ENCODE peak calls at places on chromosome 7, in eight cellular contexts. D, J, M, H, Y, Z, Q and O are unnamed samples.
A peak's percentile ranks its signal among the peaks of the same experiment; 100 is the strongest.

GRCh38 chr7:144027070-144027469 is 21.7 kb upstream of the OR2A5 start:
- DNase-seq in H (peak; percentile 27), M (peak; percentile 61), Q (peak; percentile 28), Z (peak; percentile 34), D (peak; percentile 52), J (peak; percentile 22), Y (peak; percentile 6), O (no peak)

GRCh38 chr7:7693881-7694280 is 24.5 kb downstream of the RPA3 start:
- DNase-seq in Y (no peak), Q (peak; percentile 51), Z (no peak), M (peak; percentile 75), D (peak; percentile 91), J (no peak), H (no peak), O (no peak)

GRCh38 chr7:76071316-76072242 is 23.7 kb downstream of the MDH2 start:
- DNase-seq in Q (no peak), D (no peak), H (peak; percentile 15), Y (peak; percentile 58), Z (peak; percentile 59), J (no peak), M (no peak), O (no peak)

GRCh38 chr7:99996755-99997544 is 18.4 kb upstream of the ZKSCAN1 start:
- DNase-seq in H (no peak), M (no peak), Y (no peak), Z (no peak), J (no peak), Q (no peak), D (no peak), O (no peak)

GRCh38 chr7:134997214-134997885 is 11.0 kb downstream of the AGBL3 start:
- DNase-seq in Z (peak; percentile 13), Q (no peak), M (no peak), J (no peak), D (no peak), Y (no peak), H (no peak), O (no peak)

GRCh38 chr7:98993024-98993897 is 114.9 kb downstream of the TRRAP start:
- DNase-seq in Y (no peak), Z (no peak), Q (no peak), M (no peak), J (peak; percentile 47), D (no peak), H (no peak), O (no peak)

GRCh38 chr7:134444198-134444960 is 14.5 kb downstream of the AKR1B1 start:
- DNase-seq in D (peak; percentile 74), J (no peak), Z (no peak), M (no peak), H (no peak), Q (no peak), Y (no peak), O (no peak)

GRCh38 chr7:102189756-102190155 is 96.9 kb upstream of the SH2B2 start:
- DNase-seq in Z (no peak), H (no peak), D (no peak), M (no peak), Y (no peak), Q (no peak), J (no peak), O (no peak)

GRCh38 chr7:129771928-129772479 is 160.5 kb downstream of the NRF1 start:
- DNase-seq in D (no peak), M (no peak), H (peak; percentile 41), Z (no peak), Y (peak; percentile 56), Q (no peak), J (no peak), O (no peak)

GRCh38 chr7:50799873-50800272 is 17.2 kb upstream of the GRB10 start:
- DNase-seq in M (no peak), J (no peak), H (no peak), Z (no peak), Y (no peak), Q (no peak), D (no peak), O (no peak)

GRCh38 chr7:108004220-108005142 is 1.5 kb upstream of the LAMB1 start:
- DNase-seq in H (no peak), D (peak; percentile 55), J (peak; percentile 54), Y (peak; percentile 39), M (peak; percentile 63), Z (peak; percentile 80), Q (no peak), O (no peak)

GRCh38 chr7:17770710-17771375 is 169.5 kb downstream of the SNX13 start:
- DNase-seq in H (no peak), D (no peak), Y (no peak), M (no peak), Z (no peak), Q (no peak), J (no peak), O (no peak)

GRCh38 chr7:123191132-123191531 is 8.6 kb downstream of the SLC13A1 start:
- DNase-seq in M (no peak), Q (no peak), J (no peak), D (peak; percentile 86), Z (peak; percentile 23), Y (no peak), H (no peak), O (no peak)

GRCh38 chr7:121530251-121531174 is 134.4 kb upstream of the FAM3C start:
- DNase-seq in Z (peak; percentile 37), H (no peak), M (peak; percentile 95), D (peak; percentile 97), Q (peak; percentile 100), Y (no peak), J (no peak), O (no peak)

DNA sequence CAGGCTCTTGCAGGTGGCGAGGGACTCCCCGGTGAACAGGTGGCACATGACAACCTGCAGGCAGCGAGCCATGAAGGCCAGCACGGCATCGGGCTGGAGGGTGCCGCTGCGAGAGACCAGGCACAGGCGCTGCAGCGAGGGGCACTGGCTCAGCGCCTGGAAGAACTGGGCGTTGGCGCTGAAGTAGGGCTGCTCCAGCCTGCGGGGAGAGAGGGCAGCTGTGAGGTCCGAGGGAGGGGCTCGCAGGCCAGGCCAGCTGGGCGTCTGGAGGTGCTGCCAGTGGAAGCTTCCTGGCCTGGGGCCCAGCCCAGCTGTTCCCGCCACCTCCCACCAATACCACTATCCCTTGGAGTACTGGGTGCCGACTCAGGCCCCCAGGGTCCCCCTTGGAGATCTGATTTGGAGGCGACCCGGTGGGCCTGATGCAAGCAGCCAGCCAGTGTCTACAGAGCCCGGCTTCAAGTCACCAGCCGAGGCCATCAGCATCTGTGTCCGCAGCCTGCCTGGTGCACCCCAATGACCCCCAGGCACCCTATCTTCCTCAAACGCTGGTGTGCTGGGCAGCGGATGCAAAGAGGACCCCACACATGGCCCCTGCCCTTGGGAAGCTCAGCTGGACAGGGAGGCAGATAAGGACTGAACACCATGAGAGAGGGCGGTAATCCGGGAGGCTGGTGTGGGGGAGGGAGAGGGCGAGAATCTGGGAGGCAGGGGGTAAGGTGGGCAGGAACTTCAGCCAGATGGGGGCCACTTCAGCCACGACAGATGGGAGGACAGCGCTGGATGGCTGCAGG is 67.8 kb upstream of the TNRC18 start:
- DNase-seq in M (no peak), H (peak; percentile 93), J (no peak), Y (no peak), Z (no peak), Q (no peak), D (no peak), O (no peak)
- TF ChIP-seq EZH2phosphoT487 in M (no peak), H (no peak), J (no peak), Y (no peak), Z (no peak), Q (no peak), D (no peak), O (no peak)

GRCh38 chr7:8765374-8765773 is 332.0 kb downstream of the NXPH1 start:
- DNase-seq in Z (no peak), Q (no peak), J (no peak), D (no peak), Y (no peak), M (no peak), H (no peak), O (no peak)
- H3K79me2 ChIP-seq in Z (no peaks in the 10 kb centered on the region), Q (no peaks in the 10 kb centered on the region), J (no peaks in the 10 kb centered on the region), D (no peaks in the 10 kb centered on the region), Y (no peaks in the 10 kb centered on the region), M (no peaks in the 10 kb centered on the region), H (no peaks in the 10 kb centered on the region), O (no peaks in the 10 kb centered on the region)

DNA sequence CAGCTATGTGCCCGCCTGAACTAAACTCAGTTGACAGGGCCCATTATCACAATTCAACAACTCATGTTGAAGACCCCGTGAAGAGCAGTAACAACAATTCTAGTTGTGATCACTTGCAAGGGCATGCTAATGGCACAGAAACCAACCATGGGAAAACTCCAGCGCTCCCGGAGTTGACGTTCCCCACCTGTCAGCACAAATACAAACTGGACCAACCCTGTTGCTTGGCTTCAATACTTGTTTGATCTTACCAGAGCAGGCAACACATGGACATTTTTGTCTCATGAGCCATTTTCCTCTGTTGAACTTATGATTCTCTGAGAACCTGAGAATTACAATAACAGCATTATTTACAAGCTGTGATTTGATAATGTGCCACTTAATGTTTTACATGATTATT is 119.0 kb upstream of the LANCL2 start:
- DNase-seq in Z (no peak), H (no peak), D (peak; percentile 13), M (peak; percentile 41), Y (no peak), Q (no peak), J (no peak), O (no peak)
- TF ChIP-seq EZH2phosphoT487 in Z (no peak), H (no peak), D (no peak), M (no peak), Y (no peak), Q (no peak), J (no peak), O (no peak)

DNA sequence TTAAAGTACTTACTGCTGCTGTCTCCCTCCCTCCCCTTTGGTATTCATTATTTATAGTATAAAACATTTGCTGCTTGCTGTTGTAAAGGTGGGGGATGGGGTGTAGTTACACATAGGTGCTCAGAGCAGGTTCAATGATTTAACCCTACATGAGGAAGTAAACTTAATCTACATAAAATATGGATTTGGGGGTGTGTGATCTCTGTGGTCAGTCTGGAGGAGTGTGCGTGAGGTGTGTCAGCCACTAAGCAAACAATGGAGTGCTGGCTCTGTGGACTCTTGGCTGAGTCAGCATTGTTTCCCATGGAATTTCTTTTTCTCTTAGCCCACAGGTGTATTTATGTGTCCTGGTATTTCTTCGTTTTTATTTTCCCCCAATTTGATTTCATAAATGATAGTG is 133.9 kb downstream of the AUTS2 start:
- DNase-seq in Y (no peak), D (peak; percentile 27), M (no peak), Z (peak; percentile 66), H (no peak), J (peak; percentile 48), Q (no peak), O (no peak)
- H3K79me2 ChIP-seq in Y (no peaks in the 10 kb centered on the region), D (no peaks in the 10 kb centered on the region), M (no peaks in the 10 kb centered on the region), Z (peaks cover 28% of the 10 kb centered on the region), H (peaks cover 28% of the 10 kb centered on the region), J (peaks cover 3% of the 10 kb centered on the region), Q (no peaks in the 10 kb centered on the region), O (peaks cover 61% of the 10 kb centered on the region)